ENCODE peak calls at places on chromosomes 12 and 14, in four cellular contexts. B, Z, N and O are unnamed samples.

GRCh38 chr12:42749239-42749638 is 159.7 kb upstream of the PRICKLE1 start:
- DNase-seq in Z (no peak), B (no peak), N (no peak), O (no peak)

GRCh38 chr14:77498120-77498979 is at the start of gene ISM2:
- DNase-seq in B (no peak), N (peak; percentile 56), Z (peak; percentile 32), O (no peak)

GRCh38 chr14:35355981-35356839 is 48.3 kb downstream of the NFKBIA start:
- DNase-seq in Z (peak; percentile 59), B (no peak), N (peak; percentile 75), O (no peak)

GRCh38 chr14:92407395-92407794 is 84.4 kb downstream of the SLC24A4 start:
- DNase-seq in Z (no peak), B (no peak), N (no peak), O (no peak)

GRCh38 chr14:72377016-72377415 is 444.8 kb downstream of the RGS6 start:
- DNase-seq in Z (no peak), N (no peak), B (no peak), O (no peak)

GRCh38 chr14:42138406-42138805 is 531.7 kb downstream of the LRFN5 start:
- DNase-seq in N (no peak), Z (no peak), B (no peak), O (no peak)

GRCh38 chr12:71746983-71747611 is 7.6 kb upstream of the RAB21 start:
- DNase-seq in B (peak; percentile 6), N (peak; percentile 80), Z (peak; percentile 57), O (no peak)

GRCh38 chr14:38718519-38718918 is 384.5 kb downstream of the SEC23A start:
- DNase-seq in B (no peak), N (no peak), Z (no peak), O (no peak)

GRCh38 chr12:69948874-69949273 is 123.8 kb downstream of the MYRFL start:
- DNase-seq in B (no peak), N (no peak), Z (no peak), O (no peak)

GRCh38 chr12:122965851-122966742 is at the start of gene ABCB9:
- DNase-seq in N (peak; percentile 93), B (peak; percentile 93), Z (peak; percentile 97), O (peak; percentile 96)

GRCh38 chr12:121797937-121798801 is 4.7 kb upstream of the RHOF start:
- DNase-seq in Z (peak; percentile 76), N (peak; percentile 44), B (peak; percentile 60), O (peak; percentile 45)

GRCh38 chr12:121800694-121801600 is 2.9 kb upstream of the SETD1B start:
- DNase-seq in N (peak; percentile 89), B (peak; percentile 58), Z (peak; percentile 87), O (peak; percentile 77)

GRCh38 chr12:121798807-121799174 is 5.0 kb upstream of the SETD1B start:
- DNase-seq in Z (no peak), N (no peak), B (no peak), O (no peak)

GRCh38 chr12:121799842-121800693 is 3.7 kb upstream of the SETD1B start:
- DNase-seq in B (peak; percentile 60), Z (peak; percentile 90), N (peak; percentile 93), O (peak; percentile 22)

DNA sequence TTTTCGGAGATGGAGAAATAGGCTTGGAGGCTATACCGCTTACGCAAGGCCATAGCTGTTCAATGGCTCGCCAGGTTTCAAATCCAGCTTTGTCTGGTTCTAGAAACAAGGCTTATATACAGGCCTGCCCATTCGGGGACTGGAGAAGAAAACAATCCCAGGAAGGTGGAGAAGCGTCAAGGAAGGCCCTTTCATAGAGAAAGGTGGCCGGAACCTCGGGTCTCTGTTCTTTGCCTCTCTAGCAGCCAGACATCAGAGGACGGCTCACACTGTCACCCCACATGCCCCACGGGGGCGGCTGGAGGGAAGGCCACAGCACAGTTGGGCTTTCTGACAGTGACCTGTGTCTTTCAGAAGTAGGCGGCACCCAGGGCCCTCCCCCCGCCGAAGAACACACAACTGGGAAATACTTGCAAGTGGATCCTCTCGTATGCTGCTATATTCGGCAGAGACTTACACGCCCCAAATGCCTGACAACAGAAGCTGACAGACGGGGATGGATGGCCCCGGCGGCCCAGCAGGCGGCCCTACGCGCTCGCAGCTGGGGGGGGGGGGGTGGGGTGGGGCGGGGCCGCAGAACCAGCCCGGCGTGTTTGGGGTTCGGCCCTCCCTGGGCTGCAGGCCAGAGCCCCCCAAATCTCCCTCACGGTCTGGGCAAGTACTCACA is 4.5 kb upstream of the SETD1B start:
- DNase-seq in B (peak; percentile 15), Z (peak; percentile 70), N (peak; percentile 78), O (no peak)
- H3K27ac ChIP-seq in B (peak overlapping the region; percentile 96), Z (peak overlapping the region; percentile 96), N (peak overlapping the region; percentile 100), O (peak overlapping the region; percentile 100)

DNA sequence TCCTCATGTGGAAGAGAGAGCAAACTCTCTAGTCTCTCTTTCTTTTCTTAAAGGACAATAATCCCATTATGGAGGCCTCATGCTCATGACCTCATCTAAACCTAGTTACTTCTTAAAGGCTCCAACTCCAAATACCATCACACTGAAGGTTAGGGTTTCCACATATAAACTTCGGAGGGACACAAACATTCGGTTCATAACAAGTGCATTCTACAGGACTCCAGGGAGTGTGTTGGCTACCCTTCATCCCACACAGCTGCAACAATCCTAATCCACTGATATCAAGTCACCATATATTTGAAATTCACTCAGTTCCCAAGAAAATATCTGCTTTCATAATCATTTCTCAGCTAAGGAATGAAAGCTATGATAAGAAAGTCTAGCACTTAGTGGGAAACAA is 265.9 kb upstream of the PLEKHG7 start:
- DNase-seq in Z (no peak), B (no peak), N (no peak), O (no peak)
- H3K27ac ChIP-seq in Z (no peak overlapping the region), B (no peak overlapping the region), N (no peak overlapping the region), O (no peak overlapping the region)

DNA sequence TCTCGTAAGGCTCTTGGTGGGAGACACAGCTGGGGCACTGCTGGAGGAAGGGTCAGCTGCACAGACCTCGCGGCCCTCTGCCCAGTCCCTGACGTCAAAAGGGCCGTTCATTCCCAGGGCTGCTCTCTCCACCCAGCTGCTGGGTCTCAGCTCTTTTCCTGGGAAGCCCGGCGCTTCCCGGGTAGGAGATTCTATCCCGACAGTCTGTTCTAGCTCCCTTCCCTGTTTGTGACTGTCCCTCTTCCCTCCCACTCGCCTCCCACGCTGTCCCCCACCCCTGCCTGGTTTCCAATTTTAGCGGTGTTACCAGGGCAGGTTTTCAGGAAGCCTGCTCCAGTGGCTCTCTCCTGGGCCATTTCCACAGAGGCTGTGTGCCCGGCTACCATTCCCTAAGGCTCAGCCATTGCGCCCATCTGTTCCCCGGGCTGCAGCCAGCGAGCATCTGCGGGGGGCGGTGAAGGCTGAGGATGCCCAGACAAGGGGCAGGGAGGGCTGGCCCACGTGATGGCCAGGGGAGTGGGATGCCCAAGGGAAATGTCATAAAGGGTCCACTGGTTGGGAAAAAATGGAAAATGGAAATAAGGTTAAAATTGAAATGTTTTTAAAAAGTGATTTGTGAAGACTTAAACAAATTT is 186.7 kb downstream of the CACNA1C start:
- DNase-seq in Z (peak; percentile 21), N (peak; percentile 50), B (no peak), O (no peak)
- H3K27ac ChIP-seq in Z (no peak overlapping the region), N (peak overlapping the region; percentile 91), B (no peak overlapping the region), O (no peak overlapping the region)

GRCh38 chr14:97180304-97181200 is 383.4 kb downstream of the VRK1 start:
- DNase-seq in N (peak; percentile 1), Z (no peak), B (peak; percentile 53), O (no peak)
- H3K27ac ChIP-seq in N (no peak overlapping the region), Z (no peak overlapping the region), B (peak overlapping the region; percentile 88), O (no peak overlapping the region)

GRCh38 chr12:107148105-107148504 is 54.8 kb upstream of the CRY1 start:
- DNase-seq in N (no peak), B (no peak), Z (no peak), O (no peak)

GRCh38 chr12:107139787-107140186 is 46.4 kb upstream of the CRY1 start:
- DNase-seq in Z (no peak), N (no peak), B (no peak), O (no peak)

GRCh38 chr12:107144990-107145389 is 51.6 kb upstream of the CRY1 start:
- DNase-seq in B (no peak), N (peak; percentile 8), Z (no peak), O (no peak)

GRCh38 chr12:107145397-107145796 is 52.0 kb upstream of the CRY1 start:
- DNase-seq in N (peak; percentile 15), Z (no peak), B (no peak), O (no peak)
- H3K27ac ChIP-seq in N (no peak overlapping the region), Z (no peak overlapping the region), B (no peak overlapping the region), O (no peak overlapping the region)

DNA sequence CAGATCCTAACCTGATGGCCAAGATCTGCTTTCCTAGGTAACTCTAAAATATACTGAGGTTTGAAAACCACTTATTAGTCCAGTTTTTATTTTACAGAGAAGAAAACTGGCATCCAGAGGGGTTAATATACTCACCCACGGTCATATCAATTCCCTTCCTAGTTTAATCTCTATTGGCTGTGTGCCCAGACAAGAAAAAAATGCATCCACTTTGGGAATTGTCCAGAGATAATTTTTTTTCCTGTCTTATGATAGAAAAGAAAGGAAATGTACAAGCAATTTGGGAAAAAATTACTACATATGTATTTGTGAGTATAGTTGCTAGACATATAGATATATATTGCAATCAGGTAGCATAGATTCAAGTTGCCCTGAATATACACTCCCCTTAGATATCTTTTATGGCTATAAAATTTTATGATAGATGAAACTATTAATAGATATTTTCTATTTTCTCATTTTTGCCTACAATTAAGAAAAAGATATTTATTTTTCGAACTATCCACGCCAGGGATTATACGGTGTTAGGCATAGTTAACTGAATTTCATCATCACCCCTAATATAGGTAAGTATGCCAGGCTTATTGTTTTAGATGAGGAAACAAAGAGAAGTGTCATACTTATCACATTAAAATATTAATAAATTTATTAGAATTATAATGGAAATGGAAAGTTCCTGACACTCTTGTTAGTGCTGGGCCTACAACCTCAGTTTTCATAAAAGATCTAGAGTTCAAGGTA is 100.5 kb upstream of the SLC38A2 start:
- DNase-seq in B (no peak), Z (peak; percentile 27), N (peak; percentile 86), O (no peak)
- H3K27ac ChIP-seq in B (no peak overlapping the region), Z (peak overlapping the region; percentile 64), N (peak overlapping the region; percentile 83), O (no peak overlapping the region)

DNA sequence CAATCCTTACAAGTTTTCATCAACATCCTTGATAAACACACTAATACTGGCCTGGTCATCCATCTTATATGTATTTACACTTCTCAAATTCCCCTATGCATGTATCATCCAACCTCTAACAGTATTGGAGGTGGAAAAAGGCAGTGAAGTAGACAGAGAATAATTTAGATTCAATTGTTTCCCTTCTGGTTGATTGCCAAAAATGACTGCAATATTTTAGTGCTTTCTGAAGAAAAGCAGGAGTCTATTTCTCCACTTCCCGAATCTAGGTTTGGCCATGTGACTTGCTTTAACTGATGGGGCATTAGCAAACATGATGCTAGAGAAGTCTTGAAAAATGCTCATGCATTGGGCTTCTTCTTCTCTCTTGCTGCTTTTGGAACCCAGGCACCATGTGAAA is 78.2 kb upstream of the METAP2 start:
- DNase-seq in N (no peak), Z (no peak), B (no peak), O (no peak)
- H3K27ac ChIP-seq in N (no peak overlapping the region), Z (no peak overlapping the region), B (no peak overlapping the region), O (no peak overlapping the region)

DNA sequence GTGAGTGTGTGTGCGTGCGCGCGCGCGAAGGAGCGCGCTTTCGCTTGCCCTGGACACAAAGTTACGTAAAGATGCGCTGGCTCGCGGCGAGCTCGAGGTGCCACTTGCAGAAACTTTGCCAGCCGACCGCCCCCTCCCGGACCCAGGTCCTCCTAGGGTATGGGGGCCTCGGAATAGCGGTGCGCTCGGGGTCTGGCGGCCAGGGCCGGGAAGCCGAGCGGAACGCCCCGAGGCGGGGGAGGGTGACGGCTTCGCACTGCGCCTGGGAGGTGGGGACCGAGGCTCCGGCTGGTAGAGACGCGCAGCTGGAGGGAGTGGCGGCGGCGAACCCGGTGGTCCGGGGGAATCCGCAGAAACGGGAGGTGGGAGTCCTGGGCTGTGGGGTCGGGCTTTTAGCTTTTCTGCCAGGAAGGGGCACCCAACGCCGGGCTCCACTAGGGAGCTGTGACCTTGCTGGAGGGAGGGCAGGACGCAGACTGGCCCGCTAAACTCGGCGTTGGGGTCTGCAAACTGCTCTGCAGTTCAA is 837 bp downstream of the RFX4 start:
- DNase-seq in N (peak; percentile 27), Z (no peak), B (no peak), O (no peak)
- H3K27ac ChIP-seq in N (no peak overlapping the region), Z (no peak overlapping the region), B (peak overlapping the region; percentile 83), O (no peak overlapping the region)